ENCODE peak calls at places on chromosomes 3 and 15, in seven cellular contexts. S is astrocyte, N is AG10803, G is heart right ventricle, Z is GM10248, A is lower leg skin, Q is fibroblast of mammary gland. X is an unnamed sample.

GRCh38 chr3:59880717-59881116 is 830.9 kb upstream of the CFAP20DC start:
- DNase-seq in S (no peak), N (no peak), G (no peak), Z (no peak), A (no peak), Q (no peak), X (no peak)

GRCh38 chr3:148162132-148162531 is 535.6 kb upstream of the AGTR1 start:
- DNase-seq in S (no peak), N (no peak), G (no peak), Z (no peak), A (no peak), Q (peak), X (no peak)

GRCh38 chr3:187017511-187018230 is 87.3 kb downstream of the ST6GAL1 start:
- DNase-seq in S (no peak), N (no peak), G (peak), Z (no peak), A (no peak), Q (no peak), X (peak)

GRCh38 chr15:40323953-40324937 is 753 bp downstream of the INAFM2 start:
- DNase-seq in S (no peak), N (no peak), G (peak), Z (no peak), A (no peak), Q (no peak), X (no peak)

GRCh38 chr3:97815149-97815917 is 6.5 kb upstream of the CRYBG3 start:
- DNase-seq in S (no peak), N (no peak), G (no peak), Z (no peak), A (no peak), Q (no peak), X (no peak)

GRCh38 chr3:58562498-58562897 is 14.7 kb downstream of the FAM107A start:
- DNase-seq in S (no peak), N (no peak), G (no peak), Z (no peak), A (no peak), Q (no peak), X (peak)

GRCh38 chr15:40331637-40332036 is 8.1 kb downstream of the INAFM2 start:
- DNase-seq in S (no peak), N (no peak), G (no peak), Z (no peak), A (no peak), Q (no peak), X (no peak)

GRCh38 chr3:44803298-44803697 is 41.7 kb downstream of the KIF15 start:
- DNase-seq in S (no peak), N (no peak), G (no peak), Z (no peak), A (no peak), Q (no peak), X (no peak)

GRCh38 chr3:121998588-121999473 is 23.2 kb downstream of the ILDR1 start:
- DNase-seq in S (no peak), N (no peak), G (no peak), Z (no peak), A (no peak), Q (no peak), X (no peak)

GRCh38 chr3:66938338-66938963 is 59.7 kb upstream of the KBTBD8 start:
- DNase-seq in S (peak), N (peak), G (no peak), Z (peak), A (peak), Q (peak), X (no peak)

GRCh38 chr15:32100286-32100685 is 70.0 kb downstream of the CHRNA7 start:
- DNase-seq in S (no peak), N (no peak), G (no peak), Z (no peak), A (no peak), Q (no peak), X (no peak)

GRCh38 chr15:44181410-44181809 is 13.7 kb downstream of the FRMD5 start:
- DNase-seq in S (no peak), N (no peak), G (no peak), Z (no peak), A (no peak), Q (no peak), X (no peak)

GRCh38 chr3:42174679-42175660 is 83.8 kb downstream of the TRAK1 start:
- DNase-seq in S (peak), N (no peak), G (no peak), Z (no peak), A (no peak), Q (no peak), X (no peak)

GRCh38 chr3:107430214-107431047 is 53.2 kb downstream of the CCDC54 start:
- DNase-seq in S (peak), N (peak), G (no peak), Z (peak), A (no peak), Q (peak), X (no peak)
- TF ChIP-seq CTCF in S (no peak), N (no peak), G (no peak), Z (no peak), A (no peak), Q (no peak), X (no peak)

GRCh38 chr15:37102315-37103021 is 2.1 kb upstream of the MEIS2 start:
- DNase-seq in S (no peak), N (no peak), G (no peak), Z (no peak), A (no peak), Q (no peak), X (no peak)
- TF ChIP-seq CTCF in S (no peak), N (no peak), G (no peak), Z (no peak), A (no peak), Q (no peak), X (no peak)

GRCh38 chr3:170690133-170690981 is 104.5 kb upstream of the SLC7A14 start:
- DNase-seq in S (no peak), N (peak), G (peak), Z (peak), A (no peak), Q (peak), X (no peak)
- TF ChIP-seq CTCF in S (peak), N (peak), G (peak), Z (peak), A (no peak), Q (peak), X (peak)

GRCh38 chr3:106296111-106296510 is 427.3 kb upstream of the CBLB start:
- DNase-seq in S (no peak), N (no peak), G (no peak), Z (no peak), A (no peak), Q (no peak), X (no peak)
- TF ChIP-seq CTCF in S (no peak), N (no peak), G (no peak), Z (no peak), A (no peak), Q (no peak), X (no peak)

GRCh38 chr3:195126073-195126605 is 144.8 kb downstream of the XXYLT1 start:
- DNase-seq in S (no peak), N (no peak), G (no peak), Z (no peak), A (no peak), Q (no peak), X (no peak)

GRCh38 chr3:195122261-195122660 is 148.7 kb downstream of the XXYLT1 start:
- DNase-seq in S (no peak), N (no peak), G (no peak), Z (no peak), A (no peak), Q (no peak), X (no peak)

GRCh38 chr3:195124378-195124985 is 146.5 kb downstream of the XXYLT1 start:
- DNase-seq in S (no peak), N (no peak), G (peak), Z (no peak), A (no peak), Q (no peak), X (no peak)

GRCh38 chr3:195125646-195126045 is 145.3 kb downstream of the XXYLT1 start:
- DNase-seq in S (no peak), N (no peak), G (no peak), Z (no peak), A (no peak), Q (no peak), X (no peak)

GRCh38 chr3:195123196-195123805 is 147.7 kb downstream of the XXYLT1 start:
- DNase-seq in S (peak), N (peak), G (no peak), Z (no peak), A (no peak), Q (no peak), X (no peak)
- TF ChIP-seq CTCF in S (peak), N (peak), G (no peak), Z (no peak), A (no peak), Q (no peak), X (peak)

X was measured in osteocyte.